ENCODE peak calls at places on chromosomes 13 and 19, in seven cellular contexts. A, U, E, M, H, I and Y are unnamed samples.

GRCh38 chr13:106176103-106176502 is 359.4 kb downstream of the EFNB2 start:
- DNase-seq in M (no peak), A (no peak), H (peak), U (no peak), E (no peak), I (no peak), Y (no peak)

GRCh38 chr13:99806671-99807070 is 164.9 kb downstream of the ZIC5 start:
- DNase-seq in M (no peak), I (no peak), E (no peak), A (no peak), U (no peak), H (peak), Y (no peak)

GRCh38 chr13:113145911-113146598 is 12.4 kb upstream of the PROZ start:
- DNase-seq in E (no peak), U (no peak), H (no peak), M (no peak), I (no peak), A (peak), Y (no peak)

GRCh38 chr13:58151452-58151851 is 519.9 kb downstream of the PCDH17 start:
- DNase-seq in H (no peak), U (no peak), E (no peak), M (no peak), I (no peak), A (no peak), Y (no peak)

GRCh38 chr19:2633693-2634075 is 68.8 kb downstream of the GNG7 start:
- DNase-seq in U (no peak), I (no peak), E (no peak), H (no peak), A (no peak), M (no peak), Y (no peak)

GRCh38 chr13:41614671-41615519 is 157.5 kb downstream of the RGCC start:
- DNase-seq in M (peak), U (peak), A (no peak), E (no peak), H (peak), I (no peak), Y (no peak)

GRCh38 chr19:13633109-13633508 is 126.8 kb upstream of the CACNA1A start:
- DNase-seq in I (peak), U (no peak), A (no peak), E (peak), M (no peak), H (no peak), Y (no peak)

GRCh38 chr13:26985285-26985878 is 186.2 kb downstream of the USP12 start:
- DNase-seq in I (peak), A (no peak), E (peak), M (peak), H (peak), U (peak), Y (peak)

GRCh38 chr19:4539697-4540581 is at the start of gene LRG1:
- DNase-seq in E (peak), U (no peak), I (no peak), A (no peak), H (no peak), M (peak), Y (no peak)

GRCh38 chr19:35895911-35896642 is 4.3 kb downstream of the NFKBID start:
- DNase-seq in M (no peak), U (no peak), H (no peak), I (no peak), E (no peak), A (no peak), Y (no peak)

GRCh38 chr13:41746259-41746658 is 214.7 kb downstream of the VWA8 start:
- DNase-seq in M (no peak), E (no peak), H (peak), I (no peak), U (no peak), A (no peak), Y (no peak)

GRCh38 chr19:7211191-7211988 is 82.8 kb downstream of the INSR start:
- DNase-seq in U (no peak), E (no peak), H (no peak), M (peak), I (peak), A (no peak), Y (no peak)

GRCh38 chr13:107461751-107462150 is 753.6 kb downstream of the LIG4 start:
- DNase-seq in M (no peak), I (no peak), H (no peak), E (no peak), U (no peak), A (no peak), Y (no peak)

GRCh38 chr19:5290336-5291262 is 50.0 kb downstream of the PTPRS start:
- DNase-seq in A (no peak), M (no peak), I (no peak), U (no peak), E (no peak), H (no peak), Y (no peak)

GRCh38 chr19:11088508-11089253 is 582 bp upstream of the LDLR start:
- DNase-seq in I (peak), H (peak), U (no peak), E (peak), M (no peak), A (no peak), Y (no peak)

GRCh38 chr13:52785721-52786120 is 46.1 kb upstream of the CNMD start:
- DNase-seq in E (no peak), I (no peak), H (no peak), A (no peak), M (no peak), U (no peak), Y (no peak)

GRCh38 chr13:76889254-76889653 is 3.0 kb upstream of the KCTD12 start:
- DNase-seq in A (no peak), U (no peak), I (no peak), M (no peak), E (no peak), H (no peak), Y (no peak)

GRCh38 chr13:24187185-24187584 is 26.7 kb downstream of the SPATA13 start:
- DNase-seq in E (no peak), M (no peak), U (no peak), I (no peak), H (peak), A (no peak), Y (no peak)

GRCh38 chr19:44792286-44792685 is 14.6 kb downstream of the CBLC start:
- DNase-seq in M (no peak), H (no peak), A (no peak), I (no peak), U (no peak), E (no peak), Y (no peak)

GRCh38 chr13:113667771-113668490 is 912 bp downstream of the GRK1 start:
- DNase-seq in A (peak), M (no peak), U (no peak), H (no peak), I (no peak), E (no peak), Y (peak)

GRCh38 chr19:46943150-46943946 is 76.3 kb upstream of the NPAS1 start:
- DNase-seq in E (no peak), U (no peak), M (no peak), I (no peak), H (no peak), A (no peak), Y (no peak)

GRCh38 chr19:5142725-5143097 is 173.8 kb downstream of the KDM4B start:
- DNase-seq in U (no peak), I (no peak), A (no peak), H (no peak), E (no peak), M (no peak), Y (no peak)

GRCh38 chr19:54561840-54562239 is 11.8 kb upstream of the LILRA2 start:
- DNase-seq in I (no peak), M (no peak), U (no peak), A (no peak), E (no peak), H (no peak), Y (no peak)

GRCh38 chr13:110680852-110681251 is 25.1 kb downstream of the CARS2 start:
- DNase-seq in E (no peak), M (no peak), U (no peak), I (peak), H (no peak), A (no peak), Y (no peak)

GRCh38 chr19:7658219-7658686 is 10.6 kb upstream of the RETN start:
- DNase-seq in A (no peak), H (no peak), I (no peak), U (no peak), M (no peak), E (no peak), Y (no peak)

GRCh38 chr13:32278456-32278855 is 36.7 kb downstream of the ZAR1L start:
- DNase-seq in I (no peak), E (no peak), U (no peak), H (peak), A (no peak), M (no peak), Y (no peak)

GRCh38 chr19:6587093-6587820 is 3.7 kb downstream of the CD70 start:
- DNase-seq in M (no peak), E (no peak), H (peak), U (no peak), I (no peak), A (no peak), Y (no peak)

GRCh38 chr19:533485-534058 is 2.0 kb downstream of the CDC34 start:
- DNase-seq in H (no peak), A (no peak), U (no peak), I (no peak), E (no peak), M (no peak), Y (no peak)

GRCh38 chr13:109243311-109243951 is 543.0 kb downstream of the IRS2 start:
- DNase-seq in A (no peak), M (peak), U (no peak), I (peak), H (peak), E (no peak), Y (no peak)

GRCh38 chr13:108003626-108004025 is 211.7 kb downstream of the LIG4 start:
- DNase-seq in U (no peak), I (no peak), E (no peak), M (no peak), A (no peak), H (no peak), Y (no peak)

GRCh38 chr13:98798849-98799645 is 46.6 kb upstream of the SLC15A1 start:
- DNase-seq in A (no peak), E (no peak), H (peak), M (no peak), I (no peak), U (no peak), Y (no peak)

GRCh38 chr13:43874512-43875092 is 4.9 kb downstream of the CCDC122 start:
- DNase-seq in M (no peak), H (peak), A (no peak), U (no peak), I (peak), E (no peak), Y (no peak)
- TF ChIP-seq CTCF in M (peak), H (peak), A (peak), U (peak), I (peak), E (peak), Y (peak)

GRCh38 chr13:91817250-91817649 is 418.8 kb downstream of the GPC5 start:
- DNase-seq in M (no peak), E (no peak), A (no peak), H (no peak), U (no peak), I (no peak), Y (no peak)
- TF ChIP-seq CTCF in M (peak), E (no peak), A (peak), H (no peak), U (no peak), I (peak), Y (no peak)

GRCh38 chr19:41377977-41378707 is 1.8 kb downstream of the TMEM91 start:
- DNase-seq in H (no peak), U (no peak), M (no peak), I (peak), E (no peak), A (no peak), Y (no peak)
- TF ChIP-seq CTCF in H (no peak), U (no peak), M (no peak), I (peak), E (no peak), A (peak), Y (no peak)

DNA sequence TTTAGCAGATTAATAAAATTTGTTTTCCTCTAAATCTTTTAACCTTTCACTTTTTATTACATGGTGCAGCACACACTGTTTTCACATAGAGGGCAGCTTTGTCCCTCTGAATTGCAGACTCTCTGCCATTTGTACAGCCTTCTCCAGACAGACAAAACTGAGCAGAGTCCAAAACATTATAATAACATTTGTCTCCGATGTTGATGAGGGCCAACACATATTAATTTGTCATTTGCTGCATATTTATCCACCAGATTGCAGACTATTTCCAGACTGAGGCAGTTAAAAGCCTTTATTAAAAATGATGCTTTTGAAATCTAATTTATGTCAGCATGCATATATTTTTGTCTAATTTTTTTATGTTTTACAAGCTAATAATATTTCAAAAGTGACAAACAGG is 1251.9 kb upstream of the SLC10A2 start:
- DNase-seq in U (no peak), I (peak), M (no peak), H (no peak), A (no peak), E (no peak), Y (no peak)
- TF ChIP-seq CTCF in U (no peak), I (peak), M (peak), H (no peak), A (peak), E (no peak), Y (no peak)

GRCh38 chr13:64154514-64154913 is 2738.9 kb upstream of the PCDH20 start:
- DNase-seq in I (no peak), E (no peak), H (peak), A (no peak), U (no peak), M (no peak), Y (no peak)
- TF ChIP-seq CTCF in I (peak), E (no peak), H (peak), A (peak), U (no peak), M (no peak), Y (no peak)

GRCh38 chr13:60369242-60369641 is 27.8 kb upstream of the TDRD3 start:
- DNase-seq in I (no peak), M (no peak), H (no peak), E (no peak), U (no peak), A (no peak), Y (no peak)
- TF ChIP-seq CTCF in I (peak), M (no peak), H (peak), E (peak), U (peak), A (peak), Y (peak)